ENCODE peak calls at places on chromosomes 6 and 20, in four cellular contexts. Z is ovary, B is colonic mucosa, K is PC-9. E is an unnamed sample.

GRCh38 chr6:90468080-90468479 is 118.8 kb downstream of the MAP3K7 start:
- DNase-seq in Z (no peak), B (no peak), K (no peak), E (no peak)

GRCh38 chr20:31712112-31712553 is 10.5 kb downstream of the BCL2L1 start:
- DNase-seq in K (no peak), Z (no peak), B (peak; percentile 47), E (no peak)

GRCh38 chr6:116393430-116393829 is 22.7 kb downstream of the DSE start:
- DNase-seq in K (no peak), B (no peak), Z (no peak), E (no peak)

GRCh38 chr20:34111057-34111711 is 859 bp downstream of the EIF2S2 start:
- DNase-seq in K (no peak), B (peak; percentile 31), Z (peak; percentile 30), E (no peak)

GRCh38 chr6:2514965-2515543 is 235.7 kb downstream of the MYLK4 start:
- DNase-seq in K (peak; percentile 5), Z (no peak), B (peak; percentile 63), E (no peak)

GRCh38 chr6:14861491-14861943 is 384.4 kb upstream of the JARID2 start:
- DNase-seq in Z (no peak), K (no peak), B (no peak), E (no peak)

GRCh38 chr6:48917233-48917632 is 545.8 kb downstream of the MMUT start:
- DNase-seq in Z (no peak), B (no peak), K (no peak), E (no peak)

GRCh38 chr6:126195625-126196236 is 144.2 kb upstream of the CENPW start:
- DNase-seq in K (no peak), Z (no peak), B (no peak), E (no peak)

GRCh38 chr6:7106752-7107577 is 796 bp upstream of the RREB1 start:
- DNase-seq in K (peak; percentile 48), B (peak; percentile 63), Z (peak; percentile 51), E (peak; percentile 43)

GRCh38 chr6:118419448-118420394 is 128.4 kb upstream of the PLN start:
- DNase-seq in K (no peak), B (no peak), Z (no peak), E (no peak)

GRCh38 chr6:43078651-43079050 is 2.5 kb downstream of the PTK7 start:
- DNase-seq in Z (no peak), B (no peak), K (no peak), E (no peak)

GRCh38 chr6:43086022-43086658 is 10.0 kb downstream of the PTK7 start:
- DNase-seq in Z (no peak), K (no peak), B (no peak), E (no peak)

GRCh38 chr6:43077981-43078411 is 1.9 kb downstream of the PTK7 start:
- DNase-seq in B (no peak), K (no peak), Z (no peak), E (no peak)

GRCh38 chr6:43081043-43081442 is 4.9 kb downstream of the PTK7 start:
- DNase-seq in Z (no peak), B (no peak), K (no peak), E (no peak)

GRCh38 chr6:43083041-43083669 is 7.0 kb downstream of the PTK7 start:
- DNase-seq in Z (peak; percentile 43), K (no peak), B (no peak), E (no peak)
- H3K4me1 ChIP-seq in Z (peaks cover 10% of the 10 kb centered on the region), K (no peaks in the 10 kb centered on the region), B (no peaks in the 10 kb centered on the region), E (no peaks in the 10 kb centered on the region)

DNA sequence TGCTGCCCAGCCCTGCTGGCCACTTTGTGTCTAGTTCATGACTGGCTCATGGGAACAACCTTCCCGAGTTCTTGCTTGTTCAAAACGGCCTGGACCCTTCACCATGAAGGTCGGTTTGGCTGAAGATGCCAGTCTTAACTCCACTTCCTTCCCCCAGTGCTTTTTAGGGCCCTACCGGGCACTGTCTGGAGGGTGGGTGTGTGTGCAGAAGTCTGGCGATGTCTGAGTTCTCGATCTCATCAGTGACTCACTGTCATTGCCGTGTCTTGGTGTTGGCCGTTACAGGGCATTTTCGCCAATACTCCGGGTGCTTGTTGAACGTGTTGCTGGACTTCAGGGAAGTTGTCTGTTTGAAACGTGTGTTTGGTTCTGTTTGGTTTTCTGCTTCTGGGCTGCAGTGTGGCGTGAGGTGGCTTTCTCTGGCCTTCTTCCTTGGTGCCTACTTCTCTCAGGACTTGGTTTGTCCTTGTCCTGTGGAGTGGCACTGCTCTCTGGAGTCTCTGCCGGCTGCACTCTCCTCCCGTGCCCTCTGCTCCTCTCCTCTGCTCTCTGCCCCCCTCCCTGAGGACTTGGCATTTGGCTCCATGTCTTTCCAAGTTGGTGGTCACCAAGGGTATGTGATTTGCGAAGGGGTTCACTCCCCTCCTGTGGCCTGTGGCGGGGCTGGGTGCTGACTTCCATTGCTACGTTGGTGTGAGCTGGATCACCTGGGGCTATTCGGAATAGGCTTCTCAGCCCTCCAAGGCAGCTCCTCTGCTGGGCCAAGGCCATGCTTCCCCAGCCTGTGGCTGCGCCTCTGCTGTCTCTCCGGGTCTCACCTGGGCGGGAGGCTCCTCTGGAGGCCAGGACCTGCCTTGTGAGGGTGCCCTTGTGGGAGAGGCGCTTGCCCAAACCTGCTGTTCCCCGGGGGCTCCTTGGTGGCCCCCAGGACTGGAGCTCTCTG is 38.2 kb downstream of the PYGB start:
- DNase-seq in K (no peak), B (no peak), Z (peak; percentile 11), E (peak; percentile 6)
- H3K4me3 ChIP-seq in K (no peak overlapping the region), B (no peak overlapping the region), Z (no peak overlapping the region), E (no peak overlapping the region)

GRCh38 chr20:55417797-55418196 is 587.5 kb downstream of the CBLN4 start:
- DNase-seq in B (no peak), Z (no peak), K (no peak), E (no peak)
- H3K9me3 ChIP-seq in B (no peaks in the 10 kb centered on the region), Z (no peaks in the 10 kb centered on the region), K (no peaks in the 10 kb centered on the region), E (no peaks in the 10 kb centered on the region)

GRCh38 chr20:44552039-44552438 is 30.2 kb upstream of the SERINC3 start:
- DNase-seq in B (peak; percentile 11), Z (no peak), K (no peak), E (no peak)

GRCh38 chr20:44549123-44549522 is 27.3 kb upstream of the SERINC3 start:
- DNase-seq in Z (no peak), B (no peak), K (no peak), E (no peak)

GRCh38 chr20:44548171-44548678 is 26.4 kb upstream of the SERINC3 start:
- DNase-seq in K (no peak), Z (no peak), B (peak; percentile 6), E (no peak)

GRCh38 chr20:44552568-44552949 is 29.8 kb upstream of the PKIG start:
- DNase-seq in B (peak; percentile 8), K (no peak), Z (no peak), E (no peak)

GRCh38 chr20:44552950-44553908 is 29.1 kb upstream of the PKIG start:
- DNase-seq in B (peak; percentile 0), K (peak; percentile 16), Z (no peak), E (no peak)
- H3K4me1 ChIP-seq in B (peaks cover 4% of the 10 kb centered on the region), K (peaks cover 24% of the 10 kb centered on the region), Z (peaks cover 14% of the 10 kb centered on the region), E (peaks cover 50% of the 10 kb centered on the region)

DNA sequence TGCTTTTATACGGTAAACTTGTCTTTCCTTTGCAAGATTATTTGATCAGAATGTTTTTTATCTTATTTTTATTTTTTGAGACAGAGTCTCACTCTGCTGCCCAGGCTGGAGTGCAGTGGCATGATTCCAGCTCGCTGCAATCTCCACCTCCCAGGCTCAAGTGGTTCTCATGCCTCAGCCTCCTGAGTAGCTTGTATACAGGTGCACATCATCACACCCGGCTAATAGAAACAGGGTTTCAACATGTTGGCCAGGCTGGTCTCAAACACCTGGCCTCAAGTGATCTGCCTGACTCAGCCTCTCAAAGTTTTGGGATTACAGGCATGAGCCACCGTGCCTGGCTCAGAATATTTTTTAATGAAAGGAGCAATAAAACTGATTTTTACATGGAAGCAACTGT is 8.9 kb upstream of the LPIN3 start:
- DNase-seq in K (no peak), B (no peak), Z (no peak), E (no peak)
- H3K4me3 ChIP-seq in K (no peak overlapping the region), B (no peak overlapping the region), Z (no peak overlapping the region), E (no peak overlapping the region)

GRCh38 chr20:41598719-41599118 is 19.5 kb downstream of the CHD6 start:
- DNase-seq in B (no peak), K (no peak), Z (no peak), E (no peak)

GRCh38 chr20:41601742-41602141 is 16.4 kb downstream of the CHD6 start:
- DNase-seq in B (no peak), K (no peak), Z (no peak), E (no peak)

GRCh38 chr20:41604002-41604401 is 14.2 kb downstream of the CHD6 start:
- DNase-seq in K (no peak), B (no peak), Z (no peak), E (no peak)

GRCh38 chr20:41600926-41601631 is 17.1 kb downstream of the CHD6 start:
- DNase-seq in K (no peak), B (no peak), Z (no peak), E (no peak)

DNA sequence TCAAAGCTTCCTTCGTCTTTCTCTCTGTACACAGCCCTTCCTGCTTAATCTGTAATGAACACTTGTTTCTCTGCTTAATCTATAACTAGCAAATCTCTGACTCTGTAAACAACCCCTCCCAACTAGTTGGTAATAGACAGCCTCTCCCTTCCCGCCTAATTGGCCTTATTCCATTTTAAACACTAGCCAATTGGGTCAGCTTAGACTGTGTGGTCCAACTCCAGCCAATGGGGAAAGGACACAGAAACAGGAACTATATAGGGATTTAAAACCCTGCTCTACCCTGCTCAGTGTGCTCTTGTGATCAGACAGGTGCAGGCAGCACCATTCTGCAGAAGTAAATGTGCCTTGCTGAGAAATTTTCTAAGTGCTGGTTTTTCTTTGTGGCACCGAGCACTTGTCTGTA is 18.5 kb downstream of the CHD6 start:
- DNase-seq in K (no peak), B (no peak), Z (no peak), E (no peak)
- H3K9me3 ChIP-seq in K (peaks cover 34% of the 10 kb centered on the region), B (peaks cover 6% of the 10 kb centered on the region), Z (peaks cover 5% of the 10 kb centered on the region), E (peaks cover 53% of the 10 kb centered on the region)

E was measured in left ventricle myocardium inferior.